ENCODE peak calls at places on chromosome 16, in nine cellular contexts. A is suprapubic skin; K is substantia nigra; S is Calu3; E is M059J; B is pancreas; G is stimulated activated CD8-positive, alpha-beta memory T cell treated with anti-CD3 and anti-CD28 coated beads, Interleukin-4, amount 100 ng/mL, for 1 hour; C is sciatic nerve; Q is activated CD4-positive, alpha-beta memory T cell treated with anti-CD3 and anti-CD28 coated beads for 36 hours. U is an unnamed sample.
A peak's percentile ranks its signal among the peaks of the same experiment; 100 is the strongest.

GRCh38 chr16:48559462-48560211 is 50.3 kb downstream of the N4BP1 start:
- DNase-seq in C (no peak), Q (peak; percentile 41), S (no peak), E (peak; percentile 35), G (no peak), A (no peak), K (no peak), B (no peak), U (no peak)

GRCh38 chr16:54318941-54319340 is 32.4 kb upstream of the IRX3 start:
- DNase-seq in C (no peak), G (no peak), E (peak; percentile 86), B (no peak), K (no peak), A (no peak), S (no peak), Q (no peak), U (no peak)

GRCh38 chr16:75702247-75702646 is 986 bp upstream of the DUXB start:
- DNase-seq in E (peak; percentile 7), S (no peak), A (no peak), Q (no peak), C (no peak), B (no peak), K (no peak), G (no peak), U (no peak)

GRCh38 chr16:2692948-2693651 is 10.8 kb downstream of the KCTD5 start:
- DNase-seq in C (no peak), E (no peak), G (no peak), K (peak; percentile 45), B (no peak), Q (no peak), S (no peak), A (no peak), U (no peak)

GRCh38 chr16:31529398-31530312 is 2.0 kb downstream of the AHSP start:
- DNase-seq in K (no peak), Q (peak; percentile 15), G (no peak), B (no peak), C (no peak), E (no peak), A (no peak), S (no peak), U (peak; percentile 29)

GRCh38 chr16:79923431-79923830 is 322.9 kb upstream of the MAF start:
- DNase-seq in S (no peak), E (no peak), A (no peak), B (no peak), K (no peak), G (no peak), Q (no peak), C (no peak), U (no peak)

GRCh38 chr16:58116046-58116445 is 13.1 kb downstream of the CFAP20 start:
- DNase-seq in A (no peak), C (no peak), K (no peak), G (no peak), E (no peak), Q (no peak), B (no peak), S (no peak), U (no peak)

GRCh38 chr16:56611281-56611833 is 3.0 kb downstream of the MT2A start:
- DNase-seq in S (no peak), Q (peak; percentile 31), C (no peak), G (no peak), K (no peak), B (peak; percentile 65), E (peak; percentile 92), A (no peak), U (no peak)

GRCh38 chr16:23478566-23478965 is 25.6 kb upstream of the COG7 start:
- DNase-seq in G (no peak), K (no peak), S (no peak), C (no peak), B (no peak), E (no peak), A (no peak), Q (no peak), U (no peak)

GRCh38 chr16:47470810-47471209 is 9.7 kb downstream of the PHKB start:
- DNase-seq in A (no peak), E (no peak), K (no peak), G (no peak), B (no peak), Q (no peak), C (no peak), S (no peak), U (no peak)

GRCh38 chr16:4486126-4486893 is 10.1 kb downstream of the HMOX2 start:
- DNase-seq in E (no peak), B (peak; percentile 25), K (no peak), C (no peak), A (no peak), Q (no peak), S (no peak), G (no peak), U (no peak)

GRCh38 chr16:4385789-4386451 is 14.3 kb downstream of the VASN start:
- DNase-seq in B (no peak), C (no peak), Q (no peak), S (no peak), G (no peak), E (no peak), A (peak; percentile 63), K (no peak), U (no peak)

GRCh38 chr16:1651055-1651454 is 27.0 kb upstream of the JPT2 start:
- DNase-seq in E (no peak), Q (no peak), B (no peak), C (no peak), S (no peak), G (no peak), K (no peak), A (no peak), U (no peak)

GRCh38 chr16:10681310-10682308 is 13.1 kb downstream of the TEKT5 start:
- DNase-seq in G (no peak), B (no peak), C (no peak), K (no peak), Q (no peak), S (no peak), A (no peak), E (no peak), U (no peak)

GRCh38 chr16:51971184-51971583 is 575.8 kb downstream of the TOX3 start:
- DNase-seq in A (no peak), K (no peak), E (peak; percentile 50), Q (no peak), B (no peak), G (no peak), C (no peak), S (peak; percentile 39), U (no peak)

GRCh38 chr16:88319116-88319965 is 63.4 kb upstream of the ZNF469 start:
- DNase-seq in Q (no peak), S (no peak), G (no peak), B (no peak), C (no peak), A (no peak), E (no peak), K (no peak), U (no peak)

GRCh38 chr16:85090873-85091521 is 21.3 kb downstream of the CIBAR2 start:
- DNase-seq in Q (no peak), G (no peak), A (no peak), B (peak; percentile 82), C (no peak), E (no peak), S (no peak), K (no peak), U (no peak)

GRCh38 chr16:31177136-31177535 is 2.8 kb upstream of the FUS start:
- DNase-seq in B (no peak), G (no peak), K (no peak), S (no peak), C (no peak), E (peak; percentile 98), A (no peak), Q (peak; percentile 81), U (no peak)

GRCh38 chr16:64449511-64449910 is 672.4 kb downstream of the CDH11 start:
- DNase-seq in S (no peak), A (no peak), K (no peak), G (no peak), E (no peak), C (no peak), B (no peak), Q (no peak), U (no peak)

GRCh38 chr16:29124828-29125227 is 140.0 kb downstream of the LAT start:
- DNase-seq in B (no peak), K (no peak), A (no peak), C (no peak), G (no peak), Q (no peak), S (no peak), E (no peak), U (no peak)

GRCh38 chr16:67114793-67115192 is 5.1 kb downstream of the PHAF1 start:
- DNase-seq in E (peak; percentile 42), S (no peak), G (no peak), K (no peak), A (peak; percentile 8), Q (no peak), C (no peak), B (no peak), U (no peak)

GRCh38 chr16:81578636-81579413 is 134.2 kb downstream of the CMIP start:
- DNase-seq in S (no peak), A (no peak), B (no peak), C (no peak), E (no peak), G (no peak), K (no peak), Q (no peak), U (no peak)

GRCh38 chr16:13269359-13269758 is 368.0 kb downstream of the SHISA9 start:
- DNase-seq in C (no peak), A (no peak), K (no peak), E (no peak), Q (no peak), B (no peak), S (no peak), G (no peak), U (no peak)

GRCh38 chr16:30030011-30030685 is 923 bp downstream of the TLCD3B start:
- DNase-seq in B (no peak), S (no peak), C (no peak), A (no peak), G (no peak), E (no peak), Q (no peak), K (no peak), U (no peak)

GRCh38 chr16:31083556-31083955 is 5.2 kb downstream of the PRSS53 start:
- DNase-seq in Q (no peak), A (no peak), E (no peak), C (no peak), B (no peak), G (no peak), S (no peak), K (no peak), U (no peak)

GRCh38 chr16:80006175-80006895 is 405.8 kb upstream of the MAF start:
- DNase-seq in A (no peak), S (no peak), G (no peak), E (peak; percentile 76), K (no peak), C (peak; percentile 62), Q (no peak), B (no peak), U (no peak)

GRCh38 chr16:28845173-28846079 is 722 bp downstream of the TUFM start:
- DNase-seq in C (no peak), K (no peak), S (peak; percentile 59), A (no peak), G (no peak), B (no peak), E (peak; percentile 37), Q (peak; percentile 43), U (no peak)